ENCODE peak calls at places on chromosomes 16 and 17, in seven cellular contexts. One of them, this sample, is unnamed.

GRCh38 chr17:61247438-61247837 is 152.2 kb upstream of the TBX2 start:
- DNase-seq in amniotic stem cell: no peak
- DNase-seq in GM04504: peak
- DNase-seq in Kasumi-1: no peak
- DNase-seq in stimulated activated CD4-positive, alpha-beta T cell treated with anti-CD3 and anti-CD28 coated beads, Interleukin-1b, Interleukin-23, amount 100 ng/mL, for 24 hours: no peak
- DNase-seq in COR-L47: no peak
- DNase-seq in activated CD4-positive, alpha-beta T cell treated with anti-CD3 and anti-CD28 coated beads, Interleukin-2, amount 50 U/mL, for 1 hour: no peak
- DNase-seq in this sample: peak

GRCh38 chr17:49297141-49297540 is 64.9 kb downstream of the ZNF652 start:
- DNase-seq in GM04504: no peak
- DNase-seq in Kasumi-1: no peak
- DNase-seq in COR-L47: no peak
- DNase-seq in amniotic stem cell: no peak
- DNase-seq in activated CD4-positive, alpha-beta T cell treated with anti-CD3 and anti-CD28 coated beads, Interleukin-2, amount 50 U/mL, for 1 hour: no peak
- DNase-seq in stimulated activated CD4-positive, alpha-beta T cell treated with anti-CD3 and anti-CD28 coated beads, Interleukin-1b, Interleukin-23, amount 100 ng/mL, for 24 hours: no peak
- DNase-seq in this sample: no peak

GRCh38 chr16:66134875-66135274 is 231.6 kb upstream of the CDH5 start:
- DNase-seq in Kasumi-1: no peak
- DNase-seq in stimulated activated CD4-positive, alpha-beta T cell treated with anti-CD3 and anti-CD28 coated beads, Interleukin-1b, Interleukin-23, amount 100 ng/mL, for 24 hours: no peak
- DNase-seq in GM04504: no peak
- DNase-seq in amniotic stem cell: no peak
- DNase-seq in COR-L47: no peak
- DNase-seq in activated CD4-positive, alpha-beta T cell treated with anti-CD3 and anti-CD28 coated beads, Interleukin-2, amount 50 U/mL, for 1 hour: no peak
- DNase-seq in this sample: no peak

GRCh38 chr16:83906690-83907089 is 7.8 kb downstream of the MLYCD start:
- DNase-seq in Kasumi-1: no peak
- DNase-seq in activated CD4-positive, alpha-beta T cell treated with anti-CD3 and anti-CD28 coated beads, Interleukin-2, amount 50 U/mL, for 1 hour: no peak
- DNase-seq in COR-L47: no peak
- DNase-seq in GM04504: no peak
- DNase-seq in amniotic stem cell: no peak
- DNase-seq in stimulated activated CD4-positive, alpha-beta T cell treated with anti-CD3 and anti-CD28 coated beads, Interleukin-1b, Interleukin-23, amount 100 ng/mL, for 24 hours: no peak
- DNase-seq in this sample: no peak

GRCh38 chr16:24074574-24074973 is 181.6 kb upstream of the CACNG3 start:
- DNase-seq in Kasumi-1: no peak
- DNase-seq in amniotic stem cell: no peak
- DNase-seq in GM04504: no peak
- DNase-seq in stimulated activated CD4-positive, alpha-beta T cell treated with anti-CD3 and anti-CD28 coated beads, Interleukin-1b, Interleukin-23, amount 100 ng/mL, for 24 hours: no peak
- DNase-seq in COR-L47: no peak
- DNase-seq in activated CD4-positive, alpha-beta T cell treated with anti-CD3 and anti-CD28 coated beads, Interleukin-2, amount 50 U/mL, for 1 hour: no peak
- DNase-seq in this sample: no peak

GRCh38 chr16:27302126-27302525 is 11.6 kb upstream of the IL4R start:
- DNase-seq in Kasumi-1: no peak
- DNase-seq in activated CD4-positive, alpha-beta T cell treated with anti-CD3 and anti-CD28 coated beads, Interleukin-2, amount 50 U/mL, for 1 hour: no peak
- DNase-seq in stimulated activated CD4-positive, alpha-beta T cell treated with anti-CD3 and anti-CD28 coated beads, Interleukin-1b, Interleukin-23, amount 100 ng/mL, for 24 hours: no peak
- DNase-seq in amniotic stem cell: no peak
- DNase-seq in GM04504: no peak
- DNase-seq in COR-L47: no peak
- DNase-seq in this sample: no peak

GRCh38 chr17:70119961-70120360 is 44.9 kb downstream of the KCNJ16 start:
- DNase-seq in activated CD4-positive, alpha-beta T cell treated with anti-CD3 and anti-CD28 coated beads, Interleukin-2, amount 50 U/mL, for 1 hour: no peak
- DNase-seq in stimulated activated CD4-positive, alpha-beta T cell treated with anti-CD3 and anti-CD28 coated beads, Interleukin-1b, Interleukin-23, amount 100 ng/mL, for 24 hours: no peak
- DNase-seq in GM04504: no peak
- DNase-seq in amniotic stem cell: no peak
- DNase-seq in Kasumi-1: no peak
- DNase-seq in COR-L47: no peak
- DNase-seq in this sample: no peak

GRCh38 chr17:12665263-12666210 is at the start of gene MYOCD:
- DNase-seq in GM04504: no peak
- DNase-seq in COR-L47: no peak
- DNase-seq in Kasumi-1: no peak
- DNase-seq in stimulated activated CD4-positive, alpha-beta T cell treated with anti-CD3 and anti-CD28 coated beads, Interleukin-1b, Interleukin-23, amount 100 ng/mL, for 24 hours: no peak
- DNase-seq in activated CD4-positive, alpha-beta T cell treated with anti-CD3 and anti-CD28 coated beads, Interleukin-2, amount 50 U/mL, for 1 hour: no peak
- DNase-seq in amniotic stem cell: peak
- DNase-seq in this sample: no peak

GRCh38 chr17:21400816-21401593 is 24.8 kb downstream of the KCNJ12 start:
- DNase-seq in GM04504: no peak
- DNase-seq in COR-L47: no peak
- DNase-seq in amniotic stem cell: no peak
- DNase-seq in activated CD4-positive, alpha-beta T cell treated with anti-CD3 and anti-CD28 coated beads, Interleukin-2, amount 50 U/mL, for 1 hour: no peak
- DNase-seq in stimulated activated CD4-positive, alpha-beta T cell treated with anti-CD3 and anti-CD28 coated beads, Interleukin-1b, Interleukin-23, amount 100 ng/mL, for 24 hours: no peak
- DNase-seq in Kasumi-1: no peak
- DNase-seq in this sample: no peak

GRCh38 chr17:40483679-40484078 is 17.7 kb downstream of the TNS4 start:
- DNase-seq in amniotic stem cell: no peak
- DNase-seq in activated CD4-positive, alpha-beta T cell treated with anti-CD3 and anti-CD28 coated beads, Interleukin-2, amount 50 U/mL, for 1 hour: no peak
- DNase-seq in GM04504: no peak
- DNase-seq in COR-L47: no peak
- DNase-seq in stimulated activated CD4-positive, alpha-beta T cell treated with anti-CD3 and anti-CD28 coated beads, Interleukin-1b, Interleukin-23, amount 100 ng/mL, for 24 hours: no peak
- DNase-seq in Kasumi-1: no peak
- DNase-seq in this sample: no peak

This sample was measured in kidney epithelial cell.